ENCODE peak calls at places on chromosomes 1 and 21, in seven cellular contexts. H is bronchial epithelial cell; G is ovary; L is CD8-positive, alpha-beta T cell; T is SJCRH30; X is heart right ventricle; Z is endothelial cell of umbilical vein. M is an unnamed sample.

GRCh38 chr1:155085504-155086181 is 7.0 kb downstream of the EFNA3 start:
- DNase-seq in H (peak; percentile 73), G (peak; percentile 73), L (peak; percentile 77), T (peak; percentile 40), X (peak; percentile 49), Z (no peak), M (peak; percentile 72)

GRCh38 chr1:205991237-205991636 is 12.0 kb downstream of the RAB7B start:
- DNase-seq in H (no peak), G (no peak), L (no peak), T (no peak), X (no peak), Z (no peak), M (no peak)

GRCh38 chr1:172004671-172005070 is 163.4 kb downstream of the DNM3 start:
- DNase-seq in H (no peak), G (no peak), L (no peak), T (no peak), X (no peak), Z (no peak), M (no peak)

GRCh38 chr1:99964806-99965205 is 5.0 kb upstream of the SLC35A3 start:
- DNase-seq in H (no peak), G (no peak), L (no peak), T (peak; percentile 3), X (no peak), Z (no peak), M (no peak)

GRCh38 chr1:93608188-93609109 is 73.2 kb downstream of the BCAR3 start:
- DNase-seq in H (no peak), G (no peak), L (no peak), T (peak; percentile 95), X (peak; percentile 34), Z (peak; percentile 89), M (no peak)

GRCh38 chr1:46517010-46517600 is 27.5 kb downstream of the DMBX1 start:
- DNase-seq in H (peak; percentile 82), G (no peak), L (no peak), T (no peak), X (no peak), Z (no peak), M (peak; percentile 85)

GRCh38 chr1:243686149-243686548 is 163.9 kb downstream of the AKT3 start:
- DNase-seq in H (peak; percentile 18), G (no peak), L (no peak), T (no peak), X (no peak), Z (no peak), M (no peak)

GRCh38 chr1:148372731-148373130 is 110.4 kb downstream of the PPIAL4G start:
- DNase-seq in H (peak; percentile 25), G (no peak), L (peak; percentile 55), T (no peak), X (no peak), Z (no peak), M (no peak)

GRCh38 chr21:29359718-29360117 is 61.0 kb downstream of the BACH1 start:
- DNase-seq in H (peak; percentile 75), G (no peak), L (no peak), T (no peak), X (no peak), Z (no peak), M (no peak)

DNA sequence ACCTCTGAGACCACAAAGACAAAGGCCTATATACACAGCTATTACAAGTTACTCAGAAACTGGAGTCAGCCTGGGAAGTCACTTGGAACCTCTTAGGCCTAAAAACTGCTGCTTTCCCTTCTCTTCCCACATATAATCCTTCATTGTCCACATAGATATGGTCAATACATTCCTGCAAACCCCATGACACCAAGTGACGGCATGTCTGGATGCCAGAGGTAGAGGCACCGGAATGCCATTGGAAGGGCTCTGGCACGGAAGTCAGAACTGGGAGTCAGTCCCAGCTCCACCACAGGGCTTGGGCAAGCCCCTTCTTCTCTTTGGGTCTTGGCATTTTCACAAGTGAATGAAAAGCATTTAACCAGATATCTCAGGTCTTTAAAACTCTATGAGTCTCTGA is 204.7 kb downstream of the MATN1 start:
- DNase-seq in H (no peak), G (no peak), L (no peak), T (no peak), X (no peak), Z (no peak), M (no peak)
- H3K36me3 ChIP-seq in H (no peaks in the 10 kb centered on the region), G (no peaks in the 10 kb centered on the region), L (no peaks in the 10 kb centered on the region), T (no peaks in the 10 kb centered on the region), X (no peaks in the 10 kb centered on the region), Z (no peaks in the 10 kb centered on the region), M (no peaks in the 10 kb centered on the region)

DNA sequence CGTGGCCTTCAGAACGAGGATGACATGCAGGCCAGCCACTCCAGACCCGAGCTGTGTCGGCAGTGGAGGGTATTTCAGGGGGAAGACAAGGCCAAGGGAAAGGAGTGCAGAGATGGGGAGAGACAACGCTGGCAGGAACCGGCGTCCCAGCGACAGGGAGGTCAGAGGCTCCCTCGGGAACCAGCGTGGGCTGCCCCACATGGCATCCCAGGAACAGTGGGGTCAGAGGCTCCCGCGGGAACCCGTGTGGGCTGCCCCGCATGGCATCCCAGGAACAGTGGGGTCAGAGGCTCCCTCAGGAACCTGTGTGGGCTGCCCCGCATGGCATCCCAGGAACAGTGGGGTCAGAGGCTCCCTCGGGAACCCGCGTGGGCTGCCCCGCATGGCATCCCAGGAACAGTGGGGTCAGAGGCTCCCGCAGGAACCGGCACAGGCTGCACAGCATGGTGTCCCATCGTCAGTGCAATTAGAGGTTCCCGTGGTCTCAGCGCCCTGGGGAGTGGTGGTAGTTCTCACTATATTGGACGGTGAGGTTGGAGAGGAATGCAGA is 43.0 kb downstream of the SLC19A1 start:
- DNase-seq in H (no peak), G (peak; percentile 14), L (no peak), T (no peak), X (peak; percentile 10), Z (no peak), M (peak; percentile 5)
- H3K36me3 ChIP-seq in H (no peaks in the 10 kb centered on the region), G (no peaks in the 10 kb centered on the region), L (no peaks in the 10 kb centered on the region), T (no peaks in the 10 kb centered on the region), X (peaks cover 31% of the 10 kb centered on the region), Z (peaks cover 3% of the 10 kb centered on the region), M (no peaks in the 10 kb centered on the region)

GRCh38 chr1:204756349-204756748 is 70.8 kb upstream of the LRRN2 start:
- DNase-seq in H (no peak), G (no peak), L (no peak), T (no peak), X (no peak), Z (no peak), M (no peak)
- H3K36me3 ChIP-seq in H (no peaks in the 10 kb centered on the region), G (no peaks in the 10 kb centered on the region), L (no peaks in the 10 kb centered on the region), T (no peaks in the 10 kb centered on the region), X (no peaks in the 10 kb centered on the region), Z (no peaks in the 10 kb centered on the region), M (no peaks in the 10 kb centered on the region)

GRCh38 chr1:235739631-235740030 is 90.0 kb upstream of the GNG4 start:
- DNase-seq in H (no peak), G (no peak), L (no peak), T (no peak), X (no peak), Z (no peak), M (no peak)
- H3K36me3 ChIP-seq in H (no peaks in the 10 kb centered on the region), G (no peaks in the 10 kb centered on the region), L (peaks cover 5% of the 10 kb centered on the region), T (no peaks in the 10 kb centered on the region), X (peaks cover 7% of the 10 kb centered on the region), Z (no peaks in the 10 kb centered on the region), M (no peaks in the 10 kb centered on the region)

GRCh38 chr1:184059887-184060286 is 8.4 kb downstream of the TSEN15 start:
- DNase-seq in H (no peak), G (no peak), L (no peak), T (no peak), X (no peak), Z (no peak), M (no peak)
- H3K36me3 ChIP-seq in H (peaks cover 3% of the 10 kb centered on the region), G (no peaks in the 10 kb centered on the region), L (no peaks in the 10 kb centered on the region), T (peaks cover 16% of the 10 kb centered on the region), X (peaks cover 8% of the 10 kb centered on the region), Z (peaks cover 3% of the 10 kb centered on the region), M (no peaks in the 10 kb centered on the region)

GRCh38 chr1:15923241-15923640 is 52.7 kb downstream of the ZBTB17 start:
- DNase-seq in H (peak; percentile 96), G (no peak), L (no peak), T (no peak), X (no peak), Z (peak; percentile 49), M (no peak)
- H3K36me3 ChIP-seq in H (peaks cover 17% of the 10 kb centered on the region), G (no peaks in the 10 kb centered on the region), L (peaks cover 36% of the 10 kb centered on the region), T (peaks cover 87% of the 10 kb centered on the region), X (peaks cover 53% of the 10 kb centered on the region), Z (peaks cover 20% of the 10 kb centered on the region), M (peaks cover 90% of the 10 kb centered on the region)

GRCh38 chr1:42698081-42698813 is 16.0 kb downstream of the YBX1 start:
- DNase-seq in H (no peak), G (no peak), L (no peak), T (no peak), X (no peak), Z (no peak), M (no peak)
- H3K36me3 ChIP-seq in H (peaks cover 15% of the 10 kb centered on the region), G (peaks cover 3% of the 10 kb centered on the region), L (peaks cover 55% of the 10 kb centered on the region), T (peaks cover 96% of the 10 kb centered on the region), X (peaks cover 58% of the 10 kb centered on the region), Z (peaks cover 57% of the 10 kb centered on the region), M (peaks cover 100% of the 10 kb centered on the region)

GRCh38 chr1:173948594-173948993 is 31.5 kb upstream of the SERPINC1 start:
- DNase-seq in H (no peak), G (no peak), L (no peak), T (no peak), X (no peak), Z (no peak), M (no peak)
- H3K36me3 ChIP-seq in H (peaks cover 6% of the 10 kb centered on the region), G (no peaks in the 10 kb centered on the region), L (peaks cover 53% of the 10 kb centered on the region), T (peaks cover 53% of the 10 kb centered on the region), X (peaks cover 62% of the 10 kb centered on the region), Z (peaks cover 13% of the 10 kb centered on the region), M (peaks cover 87% of the 10 kb centered on the region)

GRCh38 chr1:41038110-41038509 is 16.6 kb upstream of the SLFNL1 start:
- DNase-seq in H (no peak), G (no peak), L (no peak), T (no peak), X (no peak), Z (no peak), M (no peak)
- H3K36me3 ChIP-seq in H (peaks cover 10% of the 10 kb centered on the region), G (no peaks in the 10 kb centered on the region), L (peaks cover 11% of the 10 kb centered on the region), T (peaks cover 66% of the 10 kb centered on the region), X (peaks cover 15% of the 10 kb centered on the region), Z (peaks cover 2% of the 10 kb centered on the region), M (peaks cover 83% of the 10 kb centered on the region)

DNA sequence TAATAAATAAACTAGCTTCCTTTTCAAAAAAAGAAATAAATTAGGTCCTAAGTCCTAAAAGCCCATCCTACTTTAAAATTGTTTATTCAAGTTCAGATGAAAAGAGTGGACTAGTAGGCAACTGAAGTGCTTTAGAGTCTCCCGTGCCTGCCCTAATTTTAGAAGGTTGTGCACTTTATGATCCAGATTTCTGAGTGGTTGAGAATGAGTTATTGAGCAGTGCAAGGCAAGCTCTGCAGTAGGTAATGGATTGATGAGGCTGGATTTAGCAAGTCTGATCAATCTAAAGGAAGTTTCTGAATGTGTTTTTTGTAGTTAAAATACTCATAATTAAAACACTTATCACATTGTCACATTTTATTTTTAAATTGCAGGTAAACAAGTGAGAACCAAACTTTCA is 13.0 kb downstream of the GGPS1 start:
- DNase-seq in H (no peak), G (no peak), L (no peak), T (no peak), X (no peak), Z (no peak), M (no peak)
- H3K36me3 ChIP-seq in H (peaks cover 5% of the 10 kb centered on the region), G (no peaks in the 10 kb centered on the region), L (peaks cover 5% of the 10 kb centered on the region), T (peaks cover 2% of the 10 kb centered on the region), X (peaks cover 30% of the 10 kb centered on the region), Z (peaks cover 6% of the 10 kb centered on the region), M (peaks cover 19% of the 10 kb centered on the region)